ENCODE peak calls at places on chromosome 10, in six cellular contexts. Q, B, A, X, G and M are unnamed samples.

GRCh38 chr10:48468866-48469511 is 135.9 kb downstream of the ARHGAP22 start:
- DNase-seq in B (no peak), G (no peak), X (no peak), Q (no peak), A (peak), M (no peak)

GRCh38 chr10:98582363-98582762 is 135.6 kb upstream of the HPS1 start:
- DNase-seq in X (no peak), A (no peak), B (no peak), Q (no peak), G (no peak), M (no peak)

GRCh38 chr10:78277267-78277666 is 243.6 kb downstream of the RPS24 start:
- DNase-seq in G (no peak), Q (no peak), X (no peak), A (no peak), B (no peak), M (no peak)

GRCh38 chr10:6530211-6530840 is 49.8 kb downstream of the PRKCQ start:
- DNase-seq in A (peak), X (no peak), Q (no peak), B (no peak), G (no peak), M (no peak)

GRCh38 chr10:37803269-37803668 is 54.1 kb downstream of the ZNF248 start:
- DNase-seq in B (no peak), Q (no peak), A (no peak), X (no peak), G (no peak), M (no peak)

GRCh38 chr10:118967160-118967559 is 62.4 kb upstream of the NANOS1 start:
- DNase-seq in Q (no peak), X (no peak), A (no peak), G (no peak), B (no peak), M (no peak)

GRCh38 chr10:110110338-110110737 is 97.1 kb upstream of the MXI1 start:
- DNase-seq in Q (no peak), A (no peak), G (no peak), X (no peak), B (no peak), M (no peak)

GRCh38 chr10:48700493-48700892 is 15.8 kb downstream of the WDFY4 start:
- DNase-seq in Q (no peak), B (no peak), A (peak), G (no peak), X (no peak), M (no peak)

GRCh38 chr10:97549587-97550322 is 22.8 kb upstream of the ANKRD2 start:
- DNase-seq in A (no peak), Q (peak), G (no peak), X (no peak), B (no peak), M (no peak)

GRCh38 chr10:82934429-82934828 is 1059.4 kb downstream of the NRG3 start:
- DNase-seq in A (no peak), B (no peak), G (peak), Q (peak), X (no peak), M (no peak)

GRCh38 chr10:76318171-76318570 is 886.7 kb downstream of the LRMDA start:
- DNase-seq in G (no peak), B (no peak), A (no peak), Q (no peak), X (no peak), M (no peak)

GRCh38 chr10:31816318-31816717 is 112.3 kb downstream of the ARHGAP12 start:
- DNase-seq in G (no peak), A (no peak), X (peak), B (peak), Q (no peak), M (no peak)

GRCh38 chr10:490891-491571 is 198.4 kb downstream of the DIP2C start:
- DNase-seq in A (no peak), G (no peak), Q (peak), X (peak), B (peak), M (peak)

GRCh38 chr10:26697922-26698608 is 564 bp downstream of the PDSS1 start:
- DNase-seq in A (no peak), G (peak), Q (no peak), B (peak), X (peak), M (no peak)

GRCh38 chr10:128013626-128014025 is 106.7 kb downstream of the PTPRE start:
- DNase-seq in G (no peak), X (no peak), Q (no peak), B (no peak), A (no peak), M (no peak)

GRCh38 chr10:68330852-68331454 is 911 bp upstream of the HNRNPH3 start:
- DNase-seq in Q (peak), X (peak), G (peak), B (peak), A (no peak), M (no peak)

GRCh38 chr10:94205370-94205930 is 157.3 kb downstream of the NOC3L start:
- DNase-seq in B (peak), Q (no peak), X (peak), A (no peak), G (no peak), M (no peak)

GRCh38 chr10:132452216-132452650 is 55.2 kb downstream of the PWWP2B start:
- DNase-seq in B (no peak), A (no peak), G (no peak), X (no peak), Q (no peak), M (no peak)
- TF ChIP-seq CTCF in B (no peak), A (peak), G (no peak), X (no peak), Q (peak), M (no peak)

GRCh38 chr10:43197834-43198681 is 59.8 kb downstream of the CSGALNACT2 start:
- DNase-seq in X (no peak), G (peak), Q (no peak), A (no peak), B (no peak), M (no peak)
- TF ChIP-seq CTCF in X (peak), G (peak), Q (no peak), A (peak), B (peak), M (peak)

GRCh38 chr10:1646332-1646731 is 91.0 kb downstream of the ADARB2 start:
- DNase-seq in Q (no peak), X (no peak), A (peak), G (no peak), B (no peak), M (no peak)

GRCh38 chr10:1643911-1644810 is 93.2 kb downstream of the ADARB2 start:
- DNase-seq in B (no peak), X (no peak), Q (no peak), G (no peak), A (no peak), M (no peak)

GRCh38 chr10:1645896-1646295 is 91.4 kb downstream of the ADARB2 start:
- DNase-seq in X (no peak), G (no peak), Q (no peak), A (peak), B (no peak), M (no peak)

GRCh38 chr10:1643161-1643910 is 94.0 kb downstream of the ADARB2 start:
- DNase-seq in B (no peak), Q (peak), A (peak), X (no peak), G (peak), M (no peak)

GRCh38 chr10:1642600-1643160 is 94.6 kb downstream of the ADARB2 start:
- DNase-seq in A (no peak), B (no peak), G (no peak), Q (no peak), X (no peak), M (no peak)
- TF ChIP-seq CTCF in A (no peak), B (no peak), G (no peak), Q (no peak), X (no peak), M (no peak)

GRCh38 chr10:84098667-84099066 is 40.6 kb upstream of the GHITM start:
- DNase-seq in B (no peak), Q (no peak), A (no peak), G (no peak), X (no peak), M (no peak)

GRCh38 chr10:84095821-84096497 is 43.4 kb upstream of the GHITM start:
- DNase-seq in X (peak), Q (no peak), A (no peak), G (no peak), B (peak), M (no peak)

DNA sequence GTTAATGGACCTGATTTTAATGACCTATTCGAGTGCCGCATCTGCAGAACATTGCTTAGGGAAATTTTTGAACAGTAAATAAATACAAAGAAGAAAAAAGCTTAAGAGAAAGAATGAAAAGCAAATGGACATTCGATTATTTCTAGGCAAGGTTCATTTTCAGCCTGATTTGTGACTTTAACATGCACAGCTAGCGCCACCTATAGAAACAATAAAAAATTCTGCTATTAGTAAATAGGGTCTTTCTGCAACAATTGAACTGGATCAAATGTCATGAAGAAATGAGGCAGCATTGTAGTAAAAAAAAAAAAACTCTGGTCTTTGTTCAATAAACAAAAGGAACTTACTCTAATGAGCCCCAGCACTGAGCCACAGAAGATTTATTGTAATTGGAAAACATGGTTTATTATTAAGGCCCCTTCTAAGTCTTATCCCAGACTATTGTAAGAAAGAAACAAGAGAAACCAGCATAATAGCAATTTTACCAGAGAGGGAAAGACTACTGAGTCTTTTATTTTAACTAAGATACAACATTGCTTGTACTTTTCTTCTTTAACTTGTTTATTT is 41.4 kb upstream of the GHITM start:
- DNase-seq in X (peak), A (no peak), B (peak), G (peak), Q (peak), M (no peak)
- TF ChIP-seq CTCF in X (peak), A (peak), B (peak), G (peak), Q (peak), M (peak)

GRCh38 chr10:101066890-101067355 is 5.1 kb downstream of the KAZALD1 start:
- DNase-seq in Q (peak), A (no peak), G (peak), B (no peak), X (peak), M (no peak)

GRCh38 chr10:101065479-101066145 is 3.8 kb downstream of the KAZALD1 start:
- DNase-seq in X (peak), B (no peak), Q (no peak), A (no peak), G (no peak), M (no peak)

GRCh38 chr10:101067356-101068083 is 5.7 kb downstream of the KAZALD1 start:
- DNase-seq in G (peak), Q (peak), B (peak), X (peak), A (peak), M (peak)

GRCh38 chr10:101064415-101065030 is 2.7 kb downstream of the KAZALD1 start:
- DNase-seq in A (no peak), Q (no peak), X (no peak), G (no peak), B (no peak), M (no peak)

DNA sequence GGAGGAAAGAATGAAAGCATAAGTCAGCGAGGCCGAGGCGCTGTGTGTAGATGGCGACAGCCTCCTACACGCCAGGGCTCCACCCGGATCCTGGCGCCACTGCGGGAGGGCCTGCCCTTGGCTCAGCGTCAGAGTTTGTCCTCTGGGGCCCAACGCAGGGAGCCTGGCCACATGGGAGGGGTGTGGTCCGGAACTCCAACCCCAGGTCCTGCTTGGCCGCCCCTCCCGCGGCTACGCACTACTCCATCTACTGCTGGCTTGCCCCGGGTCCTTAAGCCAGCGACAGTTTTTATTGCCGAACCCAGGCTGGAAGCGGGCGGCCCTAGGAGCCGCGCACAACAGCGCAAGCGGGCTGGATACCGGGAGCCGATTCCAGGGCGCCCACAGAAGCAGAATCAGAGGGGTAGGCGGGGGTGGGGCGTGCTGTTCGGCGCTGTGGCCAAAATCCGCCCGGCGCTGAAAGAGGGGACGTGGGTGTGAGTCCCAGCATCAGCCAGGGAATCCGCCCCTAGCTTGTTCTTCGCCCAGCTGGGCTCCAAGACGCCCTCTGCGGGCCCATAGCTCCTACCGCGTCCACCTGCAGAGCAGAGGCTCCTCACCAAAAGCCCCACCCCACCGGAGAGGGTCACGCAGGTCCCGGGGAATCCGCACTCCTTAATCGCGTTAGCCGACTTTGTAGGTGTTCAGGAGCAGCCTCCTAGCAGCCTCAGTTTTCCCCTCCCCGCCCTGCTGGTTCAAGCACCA is 4.5 kb downstream of the KAZALD1 start:
- DNase-seq in A (no peak), B (peak), X (peak), Q (peak), G (peak), M (no peak)
- TF ChIP-seq CTCF in A (peak), B (peak), X (peak), Q (peak), G (peak), M (peak)

GRCh38 chr10:71260622-71261325 is 48.4 kb downstream of the UNC5B start:
- DNase-seq in G (no peak), X (peak), A (no peak), B (peak), Q (peak), M (no peak)
- TF ChIP-seq CTCF in G (no peak), X (no peak), A (no peak), B (no peak), Q (no peak), M (no peak)

DNA sequence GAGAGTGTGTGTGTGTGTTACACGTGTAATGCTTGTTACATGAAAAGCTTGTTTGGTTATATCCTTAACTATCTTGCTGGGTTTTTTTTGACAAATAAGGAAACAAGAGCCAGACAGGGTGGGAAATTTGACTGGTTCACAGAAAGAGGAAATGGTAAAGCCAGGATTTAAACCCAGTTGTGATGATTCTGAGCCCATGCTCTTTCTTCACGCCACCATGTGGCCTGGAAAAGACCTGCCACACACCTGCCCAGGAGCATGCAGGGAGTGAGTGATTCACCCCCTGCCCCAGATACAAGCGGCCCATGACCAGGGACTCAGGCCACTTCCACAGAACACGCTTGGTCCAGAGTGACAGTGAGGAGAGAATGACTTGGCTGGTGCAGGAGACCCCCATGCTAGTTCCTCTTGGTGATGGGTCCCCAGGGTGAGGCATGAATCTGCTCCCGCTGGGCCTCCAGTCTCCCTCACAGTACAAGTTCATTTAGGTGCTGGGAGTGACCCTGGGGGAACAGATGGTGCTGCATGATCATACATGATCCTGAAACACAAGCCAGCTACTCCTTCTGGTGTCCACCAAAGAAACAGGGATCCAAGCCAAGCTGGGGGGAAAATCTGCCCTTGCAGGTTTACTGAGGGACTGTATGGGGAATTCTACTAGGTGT is 21.0 kb upstream of the EIF5AL1 start:
- DNase-seq in G (peak), X (no peak), B (no peak), A (no peak), Q (no peak), M (no peak)
- TF ChIP-seq CTCF in G (peak), X (no peak), B (no peak), A (no peak), Q (peak), M (no peak)

DNA sequence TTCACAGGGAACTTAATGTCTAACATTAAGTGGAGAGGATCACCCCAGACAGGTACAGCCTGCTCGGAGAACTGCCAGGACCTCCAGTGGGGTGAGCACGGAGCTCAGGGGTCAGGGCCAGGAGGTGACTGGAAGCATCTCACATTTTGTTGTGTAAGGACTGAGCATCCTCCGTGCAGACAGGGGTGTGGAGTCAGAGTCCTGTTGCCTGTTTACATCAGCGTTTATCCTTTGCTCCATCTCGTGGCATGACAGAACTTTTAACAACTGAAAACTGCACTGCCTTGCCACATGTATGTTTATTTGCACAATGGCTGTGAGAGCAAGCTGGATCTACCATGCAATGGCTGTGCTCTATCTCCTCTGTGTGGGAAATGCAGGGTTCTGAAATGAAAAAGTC is 175.4 kb upstream of the AKR1E2 start:
- DNase-seq in A (no peak), Q (peak), X (peak), G (no peak), B (no peak), M (peak)
- TF ChIP-seq CTCF in A (no peak), Q (peak), X (no peak), G (no peak), B (peak), M (peak)

GRCh38 chr10:124536496-124537050 is 75.0 kb downstream of the LHPP start:
- DNase-seq in X (no peak), B (no peak), G (peak), Q (no peak), A (no peak), M (no peak)
- TF ChIP-seq CTCF in X (peak), B (no peak), G (peak), Q (no peak), A (no peak), M (no peak)